ENCODE peak calls at places on chromosomes 1 and 21, in four cellular contexts. Y is fibroblast of pulmonary artery, F is fibroblast of mammary gland, D is fibroblast of lung. H is an unnamed sample.

GRCh38 chr1:180539103-180539502 is 19.7 kb upstream of the OVAAL start:
- DNase-seq in Y (no peak), F (no peak), D (no peak), H (no peak)

GRCh38 chr1:218743861-218744505 is 398.8 kb downstream of the TGFB2 start:
- DNase-seq in Y (no peak), F (no peak), D (no peak), H (no peak)

GRCh38 chr1:109719337-109719837 is 7.3 kb downstream of the GSTM5 start:
- DNase-seq in Y (peak), F (peak), D (peak), H (peak)

GRCh38 chr1:1440941-1441888 is 5.7 kb downstream of the VWA1 start:
- DNase-seq in Y (peak), F (peak), D (peak), H (peak)

GRCh38 chr21:40049031-40049958 is 182.1 kb downstream of the PCP4 start:
- DNase-seq in Y (no peak), F (no peak), D (peak), H (peak)

GRCh38 chr1:211932581-211933010 is 102.0 kb upstream of the LPGAT1 start:
- DNase-seq in Y (no peak), F (no peak), D (no peak), H (no peak)

GRCh38 chr1:156248323-156248683 is 447 bp upstream of the PAQR6 start:
- DNase-seq in Y (no peak), F (no peak), D (no peak), H (no peak)

GRCh38 chr1:176826265-176826664 is 338.2 kb downstream of the ASTN1 start:
- DNase-seq in Y (no peak), F (peak), D (no peak), H (peak)

GRCh38 chr1:10471411-10472219 is 714 bp downstream of the DFFA start:
- DNase-seq in Y (peak), F (peak), D (peak), H (peak)

GRCh38 chr1:32876341-32877210 is 5.9 kb upstream of the FNDC5 start:
- DNase-seq in Y (peak), F (peak), D (no peak), H (peak)

GRCh38 chr1:184272178-184272866 is 114.5 kb upstream of the C1orf21 start:
- DNase-seq in Y (no peak), F (no peak), D (peak), H (no peak)

GRCh38 chr1:16266411-16267118 is 29.6 kb upstream of the CPLANE2 start:
- DNase-seq in Y (peak), F (no peak), D (peak), H (no peak)

GRCh38 chr1:98386675-98387440 is 274.7 kb upstream of the SNX7 start:
- DNase-seq in Y (no peak), F (no peak), D (no peak), H (no peak)

GRCh38 chr1:175343945-175344344 is 151.4 kb upstream of the KIAA0040 start:
- DNase-seq in Y (no peak), F (no peak), D (no peak), H (no peak)

GRCh38 chr1:78101514-78101913 is 55.7 kb downstream of the GIPC2 start:
- DNase-seq in Y (peak), F (peak), D (peak), H (peak)

DNA sequence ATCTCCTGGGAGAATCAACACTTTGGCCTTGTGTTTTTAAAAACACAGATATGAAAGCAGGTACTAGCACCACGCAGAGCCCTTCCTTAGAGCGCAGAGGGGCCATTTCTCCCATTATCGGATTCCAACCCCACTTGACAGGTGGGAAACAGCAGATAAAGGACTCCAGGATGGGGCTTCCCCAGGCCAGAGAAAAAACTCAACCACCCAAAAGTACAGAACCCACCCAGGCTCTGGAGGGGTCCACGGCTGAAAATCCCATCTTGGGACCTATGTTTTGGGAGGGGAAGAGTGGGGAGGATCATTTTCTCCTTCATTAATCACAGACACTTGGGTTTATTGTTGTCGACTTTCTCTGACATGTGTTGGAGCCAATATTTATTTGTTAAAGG is 27.1 kb upstream of the COL18A1 start:
- DNase-seq in Y (no peak), F (no peak), D (no peak), H (no peak)
- H3K4me3 ChIP-seq in Y (no peak), F (no peak), D (no peak), H (no peak)

GRCh38 chr1:53447413-53447812 is 11.8 kb upstream of the DMRTB1 start:
- DNase-seq in Y (no peak), F (no peak), D (no peak), H (no peak)

GRCh38 chr1:53449026-53449425 is 10.2 kb upstream of the DMRTB1 start:
- DNase-seq in Y (peak), F (peak), D (peak), H (peak)

GRCh38 chr1:53448241-53448841 is 10.9 kb upstream of the DMRTB1 start:
- DNase-seq in Y (no peak), F (no peak), D (peak), H (peak)

GRCh38 chr1:53449693-53450092 is 9.5 kb upstream of the DMRTB1 start:
- DNase-seq in Y (no peak), F (no peak), D (no peak), H (no peak)

GRCh38 chr1:53450225-53450624 is 9.0 kb upstream of the DMRTB1 start:
- DNase-seq in Y (no peak), F (no peak), D (no peak), H (no peak)
- TF ChIP-seq CTCF in Y (peak), F (peak), D (no peak), H (peak)

GRCh38 chr1:53061859-53062714 is at the start of gene PODN:
- DNase-seq in Y (peak), F (no peak), D (peak), H (peak)

GRCh38 chr1:53060580-53060979 is 1.4 kb upstream of the PODN start:
- DNase-seq in Y (peak), F (peak), D (peak), H (peak)

GRCh38 chr1:53062731-53063591 is 948 bp downstream of the PODN start:
- DNase-seq in Y (no peak), F (no peak), D (no peak), H (no peak)

GRCh38 chr1:53063744-53064515 is 1.9 kb downstream of the PODN start:
- DNase-seq in Y (no peak), F (no peak), D (no peak), H (no peak)

DNA sequence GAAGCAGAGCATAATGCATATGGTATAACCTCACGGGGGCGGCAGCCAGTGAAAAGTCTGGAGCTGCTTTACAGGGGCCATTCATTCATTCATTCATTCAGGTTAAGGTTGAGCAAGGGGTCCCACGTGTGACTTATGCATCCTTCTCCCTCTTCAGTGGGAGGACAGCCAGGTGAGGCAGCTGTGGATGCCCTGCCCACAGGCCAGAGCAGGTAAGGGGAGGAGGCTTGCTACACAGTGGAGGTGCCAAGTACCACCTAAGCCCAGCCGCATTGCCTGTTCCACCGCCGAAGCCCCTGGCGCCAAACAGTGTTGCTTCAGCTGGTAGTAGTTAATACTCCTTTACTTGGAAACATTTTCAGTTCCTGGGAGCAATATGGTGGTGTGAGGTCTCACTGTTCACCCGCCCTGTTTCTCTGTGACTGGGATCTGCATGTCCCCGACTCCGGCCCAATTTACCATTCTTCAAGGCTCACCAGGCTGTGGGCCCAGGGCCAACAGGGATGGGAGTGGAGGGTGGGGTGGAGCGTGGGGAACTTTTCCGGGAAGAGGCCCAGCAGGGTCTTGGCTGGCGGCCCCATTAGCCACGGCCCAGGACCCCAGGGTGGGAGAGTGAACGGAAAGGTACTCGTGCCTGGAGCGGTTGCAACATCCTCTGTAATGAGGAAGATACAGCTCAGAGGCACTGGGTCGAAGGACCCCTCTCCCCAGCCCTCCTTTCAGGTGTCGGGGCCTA is 722 bp upstream of the PODN start:
- DNase-seq in Y (peak), F (no peak), D (no peak), H (peak)
- H3K4me3 ChIP-seq in Y (peak), F (peak), D (peak), H (peak)

DNA sequence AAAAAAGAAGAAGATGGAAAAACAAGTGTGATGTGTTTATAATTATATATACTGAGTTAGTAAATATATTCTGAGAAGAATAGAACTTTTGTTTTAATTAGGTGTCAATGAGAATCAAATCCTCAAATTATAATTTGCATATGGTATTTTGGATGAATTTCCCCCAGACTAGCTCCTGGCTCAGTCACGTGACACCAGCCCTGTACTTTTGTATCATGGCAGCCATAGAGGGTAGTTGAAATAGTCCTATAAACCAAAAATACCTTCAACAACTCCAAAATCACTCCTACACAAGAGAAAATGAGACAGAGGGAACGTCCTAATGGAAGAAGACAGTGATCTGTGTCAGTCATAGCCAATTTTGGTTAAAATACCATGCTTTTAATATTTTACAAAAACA is 9.0 kb upstream of the S1PR1 start:
- DNase-seq in Y (no peak), F (no peak), D (no peak), H (no peak)
- TF ChIP-seq CTCF in Y (no peak), F (no peak), D (no peak), H (no peak)

GRCh38 chr1:159009704-159010361 is at the start of gene IFI16:
- DNase-seq in Y (peak), F (peak), D (peak), H (peak)

GRCh38 chr1:159007734-159008133 is 2.0 kb upstream of the IFI16 start:
- DNase-seq in Y (no peak), F (no peak), D (no peak), H (no peak)

GRCh38 chr1:159010398-159010797 is 691 bp downstream of the IFI16 start:
- DNase-seq in Y (no peak), F (no peak), D (no peak), H (no peak)

GRCh38 chr1:159008744-159009188 is 941 bp upstream of the IFI16 start:
- DNase-seq in Y (no peak), F (peak), D (no peak), H (peak)

DNA sequence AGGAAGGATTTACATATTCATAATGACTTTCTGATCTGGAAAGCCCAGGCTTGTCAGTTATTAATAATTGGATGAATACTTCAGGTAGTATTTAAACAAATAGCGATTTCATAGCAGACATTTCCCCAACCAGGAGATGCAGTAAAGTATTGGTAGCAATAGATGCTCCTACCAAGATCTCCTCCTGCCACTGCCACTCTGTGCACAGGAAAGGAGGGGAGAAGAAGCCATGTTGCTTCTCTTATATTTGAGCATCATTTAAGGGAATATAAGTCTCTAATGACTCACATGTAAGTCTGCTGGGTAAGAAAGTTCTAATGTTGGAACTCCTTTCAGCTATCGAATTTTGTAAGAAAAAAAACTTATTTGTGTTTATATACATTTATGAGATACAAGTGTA is 420 bp upstream of the IFI16 start:
- DNase-seq in Y (no peak), F (no peak), D (no peak), H (no peak)
- H3K4me3 ChIP-seq in Y (peak), F (peak), D (no peak), H (peak)

H was measured in AG10803.